ENCODE peak calls at places on chromosome 13, in nine cellular contexts. One of them, this sample, is unnamed. For H3K4me1 and H3K36me3, the result is how much of the 10 kb centered on the place peaks cover.

GRCh38 chr13:41405367-41405766 is 52.0 kb upstream of the RGCC start:
- DNase-seq in neural progenitor cell: no peak
- DNase-seq in CD8-positive, alpha-beta memory T cell: no peak
- DNase-seq in hepatocyte: no peak
- DNase-seq in CD4-positive, alpha-beta memory T cell: no peak
- DNase-seq in thoracic aorta: no peak
- DNase-seq in naive thymus-derived CD4-positive, alpha-beta T cell: no peak
- DNase-seq in OCI-LY7: no peak
- DNase-seq in NT2/D1: no peak
- DNase-seq in this sample: no peak

GRCh38 chr13:52599037-52599852 is 43.0 kb upstream of the HNRNPA1L2 start:
- DNase-seq in neural progenitor cell: peak
- DNase-seq in CD8-positive, alpha-beta memory T cell: no peak
- DNase-seq in hepatocyte: no peak
- DNase-seq in CD4-positive, alpha-beta memory T cell: no peak
- DNase-seq in thoracic aorta: no peak
- DNase-seq in naive thymus-derived CD4-positive, alpha-beta T cell: no peak
- DNase-seq in OCI-LY7: no peak
- DNase-seq in NT2/D1: no peak
- DNase-seq in this sample: peak

GRCh38 chr13:36148436-36148835 is 17.3 kb upstream of the DCLK1 start:
- DNase-seq in neural progenitor cell: no peak
- DNase-seq in CD8-positive, alpha-beta memory T cell: no peak
- DNase-seq in hepatocyte: no peak
- DNase-seq in CD4-positive, alpha-beta memory T cell: no peak
- DNase-seq in thoracic aorta: no peak
- DNase-seq in naive thymus-derived CD4-positive, alpha-beta T cell: no peak
- DNase-seq in OCI-LY7: no peak
- DNase-seq in NT2/D1: no peak
- DNase-seq in this sample: no peak

GRCh38 chr13:23656637-23657036 is 86.4 kb downstream of the TNFRSF19 start:
- DNase-seq in neural progenitor cell: no peak
- DNase-seq in CD8-positive, alpha-beta memory T cell: no peak
- DNase-seq in hepatocyte: no peak
- DNase-seq in CD4-positive, alpha-beta memory T cell: no peak
- DNase-seq in thoracic aorta: no peak
- DNase-seq in naive thymus-derived CD4-positive, alpha-beta T cell: no peak
- DNase-seq in OCI-LY7: no peak
- DNase-seq in NT2/D1: no peak
- DNase-seq in this sample: peak

GRCh38 chr13:95485045-95485517 is 67.4 kb upstream of the CLDN10 start:
- DNase-seq in neural progenitor cell: no peak
- DNase-seq in CD8-positive, alpha-beta memory T cell: no peak
- DNase-seq in hepatocyte: no peak
- DNase-seq in CD4-positive, alpha-beta memory T cell: no peak
- DNase-seq in thoracic aorta: no peak
- DNase-seq in naive thymus-derived CD4-positive, alpha-beta T cell: no peak
- DNase-seq in OCI-LY7: no peak
- DNase-seq in NT2/D1: no peak
- DNase-seq in this sample: no peak

GRCh38 chr13:101576452-101576851 is 124.0 kb downstream of the ITGBL1 start:
- DNase-seq in neural progenitor cell: no peak
- DNase-seq in CD8-positive, alpha-beta memory T cell: no peak
- DNase-seq in hepatocyte: no peak
- DNase-seq in CD4-positive, alpha-beta memory T cell: no peak
- DNase-seq in thoracic aorta: no peak
- DNase-seq in naive thymus-derived CD4-positive, alpha-beta T cell: no peak
- DNase-seq in OCI-LY7: no peak
- DNase-seq in NT2/D1: no peak
- DNase-seq in this sample: no peak

GRCh38 chr13:42696191-42696590 is 85.2 kb upstream of the FAM216B start:
- DNase-seq in neural progenitor cell: no peak
- DNase-seq in CD8-positive, alpha-beta memory T cell: no peak
- DNase-seq in hepatocyte: peak
- DNase-seq in CD4-positive, alpha-beta memory T cell: no peak
- DNase-seq in thoracic aorta: no peak
- DNase-seq in naive thymus-derived CD4-positive, alpha-beta T cell: no peak
- DNase-seq in OCI-LY7: no peak
- DNase-seq in NT2/D1: no peak
- DNase-seq in this sample: no peak

GRCh38 chr13:23159205-23159586 is 21.6 kb upstream of the SGCG start:
- DNase-seq in neural progenitor cell: peak
- DNase-seq in CD8-positive, alpha-beta memory T cell: no peak
- DNase-seq in hepatocyte: peak
- DNase-seq in CD4-positive, alpha-beta memory T cell: no peak
- DNase-seq in thoracic aorta: no peak
- DNase-seq in naive thymus-derived CD4-positive, alpha-beta T cell: no peak
- DNase-seq in OCI-LY7: no peak
- DNase-seq in NT2/D1: peak
- DNase-seq in this sample: peak

GRCh38 chr13:110312669-110313031 is 5.6 kb downstream of the COL4A2 start:
- DNase-seq in neural progenitor cell: no peak
- DNase-seq in CD8-positive, alpha-beta memory T cell: no peak
- DNase-seq in hepatocyte: peak
- DNase-seq in CD4-positive, alpha-beta memory T cell: no peak
- DNase-seq in thoracic aorta: no peak
- DNase-seq in naive thymus-derived CD4-positive, alpha-beta T cell: no peak
- DNase-seq in OCI-LY7: no peak
- DNase-seq in NT2/D1: no peak
- DNase-seq in this sample: no peak

GRCh38 chr13:19587635-19588300 is 26.4 kb upstream of the TPTE2 start:
- DNase-seq in neural progenitor cell: no peak
- DNase-seq in CD8-positive, alpha-beta memory T cell: no peak
- DNase-seq in hepatocyte: peak
- DNase-seq in CD4-positive, alpha-beta memory T cell: peak
- DNase-seq in thoracic aorta: no peak
- DNase-seq in naive thymus-derived CD4-positive, alpha-beta T cell: peak
- DNase-seq in OCI-LY7: peak
- DNase-seq in NT2/D1: no peak
- DNase-seq in this sample: peak

GRCh38 chr13:41231786-41232185 is 31.6 kb downstream of the MTRF1 start:
- DNase-seq in neural progenitor cell: no peak
- DNase-seq in CD8-positive, alpha-beta memory T cell: no peak
- DNase-seq in hepatocyte: peak
- DNase-seq in CD4-positive, alpha-beta memory T cell: no peak
- DNase-seq in thoracic aorta: no peak
- DNase-seq in naive thymus-derived CD4-positive, alpha-beta T cell: no peak
- DNase-seq in OCI-LY7: no peak
- DNase-seq in NT2/D1: no peak
- DNase-seq in this sample: no peak

GRCh38 chr13:32267836-32268439 is 47.2 kb downstream of the ZAR1L start:
- DNase-seq in neural progenitor cell: peak
- DNase-seq in CD8-positive, alpha-beta memory T cell: peak
- DNase-seq in hepatocyte: peak
- DNase-seq in CD4-positive, alpha-beta memory T cell: peak
- DNase-seq in thoracic aorta: no peak
- DNase-seq in naive thymus-derived CD4-positive, alpha-beta T cell: peak
- DNase-seq in OCI-LY7: peak
- DNase-seq in NT2/D1: no peak
- DNase-seq in this sample: no peak

GRCh38 chr13:99226493-99226892 is 25.8 kb downstream of the UBAC2 start:
- DNase-seq in neural progenitor cell: no peak
- DNase-seq in CD8-positive, alpha-beta memory T cell: no peak
- DNase-seq in hepatocyte: no peak
- DNase-seq in CD4-positive, alpha-beta memory T cell: no peak
- DNase-seq in thoracic aorta: no peak
- DNase-seq in naive thymus-derived CD4-positive, alpha-beta T cell: no peak
- DNase-seq in OCI-LY7: no peak
- DNase-seq in NT2/D1: no peak
- DNase-seq in this sample: no peak

GRCh38 chr13:99227331-99227900 is 26.8 kb downstream of the UBAC2 start:
- DNase-seq in neural progenitor cell: no peak
- DNase-seq in CD8-positive, alpha-beta memory T cell: no peak
- DNase-seq in hepatocyte: no peak
- DNase-seq in CD4-positive, alpha-beta memory T cell: no peak
- DNase-seq in thoracic aorta: no peak
- DNase-seq in naive thymus-derived CD4-positive, alpha-beta T cell: no peak
- DNase-seq in OCI-LY7: no peak
- DNase-seq in NT2/D1: no peak
- DNase-seq in this sample: no peak

GRCh38 chr13:99230991-99231390 is 27.2 kb downstream of the GPR18 start:
- DNase-seq in neural progenitor cell: no peak
- DNase-seq in CD8-positive, alpha-beta memory T cell: no peak
- DNase-seq in hepatocyte: no peak
- DNase-seq in CD4-positive, alpha-beta memory T cell: no peak
- DNase-seq in thoracic aorta: no peak
- DNase-seq in naive thymus-derived CD4-positive, alpha-beta T cell: no peak
- DNase-seq in OCI-LY7: no peak
- DNase-seq in NT2/D1: no peak
- DNase-seq in this sample: no peak

GRCh38 chr13:99227909-99228688 is 27.4 kb downstream of the UBAC2 start:
- DNase-seq in neural progenitor cell: no peak
- DNase-seq in CD8-positive, alpha-beta memory T cell: no peak
- DNase-seq in hepatocyte: no peak
- DNase-seq in CD4-positive, alpha-beta memory T cell: no peak
- DNase-seq in thoracic aorta: no peak
- DNase-seq in naive thymus-derived CD4-positive, alpha-beta T cell: no peak
- DNase-seq in OCI-LY7: no peak
- DNase-seq in NT2/D1: no peak
- DNase-seq in this sample: no peak

GRCh38 chr13:99228737-99229691 is 28.4 kb downstream of the UBAC2 start:
- DNase-seq in neural progenitor cell: no peak
- DNase-seq in CD8-positive, alpha-beta memory T cell: no peak
- DNase-seq in hepatocyte: no peak
- DNase-seq in CD4-positive, alpha-beta memory T cell: no peak
- DNase-seq in thoracic aorta: no peak
- DNase-seq in naive thymus-derived CD4-positive, alpha-beta T cell: no peak
- DNase-seq in OCI-LY7: peak
- DNase-seq in NT2/D1: no peak
- DNase-seq in this sample: no peak
- H3K4me3 ChIP-seq in neural progenitor cell: no peak
- H3K4me3 ChIP-seq in CD8-positive, alpha-beta memory T cell: peak
- H3K4me3 ChIP-seq in hepatocyte: no peak
- H3K4me3 ChIP-seq in CD4-positive, alpha-beta memory T cell: no peak
- H3K4me3 ChIP-seq in thoracic aorta: peak
- H3K4me3 ChIP-seq in naive thymus-derived CD4-positive, alpha-beta T cell: peak
- H3K4me3 ChIP-seq in OCI-LY7: peak
- H3K4me3 ChIP-seq in NT2/D1: no peak
- H3K4me3 ChIP-seq in this sample: no peak

DNA sequence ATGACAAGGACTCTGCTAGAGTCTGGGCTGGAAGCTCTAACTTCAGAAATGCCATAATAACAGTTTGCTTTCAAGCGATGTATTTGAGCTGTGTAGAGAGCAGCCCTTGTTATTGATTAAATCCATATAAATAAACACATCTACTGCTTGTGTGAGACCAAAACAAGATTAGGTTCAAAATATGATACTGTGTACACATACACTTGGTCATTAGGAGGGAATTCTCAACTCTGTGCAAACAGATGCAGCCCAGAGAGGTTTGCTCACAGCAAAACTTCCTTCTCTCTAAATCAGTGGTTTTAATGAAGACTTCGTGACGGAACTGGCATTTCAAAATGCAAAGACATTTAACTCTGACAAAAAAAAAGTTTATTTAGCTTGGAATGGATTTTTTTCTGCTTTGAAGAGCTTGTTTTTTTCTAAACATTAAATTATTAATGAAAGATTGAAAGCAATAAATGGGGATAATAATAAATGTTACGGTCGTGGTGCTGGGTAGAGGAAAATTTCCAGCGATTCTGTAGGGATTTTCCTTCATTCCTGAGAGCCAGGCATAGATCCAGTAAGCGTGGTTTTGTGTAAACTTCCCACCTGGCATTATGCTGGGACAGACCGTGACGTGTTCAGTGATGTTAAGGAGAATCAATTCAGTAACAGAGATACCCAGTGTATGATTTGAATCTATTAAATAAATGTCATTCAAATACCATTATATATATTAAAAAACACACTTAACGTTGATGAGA is 213.6 kb downstream of the TEX29 start:
- DNase-seq in neural progenitor cell: no peak
- DNase-seq in CD8-positive, alpha-beta memory T cell: no peak
- DNase-seq in hepatocyte: no peak
- DNase-seq in CD4-positive, alpha-beta memory T cell: no peak
- DNase-seq in thoracic aorta: no peak
- DNase-seq in naive thymus-derived CD4-positive, alpha-beta T cell: no peak
- DNase-seq in OCI-LY7: no peak
- DNase-seq in NT2/D1: no peak
- DNase-seq in this sample: no peak
- H3K4me1 ChIP-seq in neural progenitor cell: under half
- H3K4me1 ChIP-seq in CD8-positive, alpha-beta memory T cell: under half
- H3K4me1 ChIP-seq in hepatocyte: under half
- H3K4me1 ChIP-seq in CD4-positive, alpha-beta memory T cell: under half
- H3K4me1 ChIP-seq in thoracic aorta: under half
- H3K4me1 ChIP-seq in naive thymus-derived CD4-positive, alpha-beta T cell: under half
- H3K4me1 ChIP-seq in OCI-LY7: under half
- H3K4me1 ChIP-seq in NT2/D1: under half
- H3K4me1 ChIP-seq in this sample: under half

GRCh38 chr13:97354808-97355207 is 79.2 kb upstream of the RAP2A start:
- DNase-seq in neural progenitor cell: no peak
- DNase-seq in CD8-positive, alpha-beta memory T cell: no peak
- DNase-seq in hepatocyte: no peak
- DNase-seq in CD4-positive, alpha-beta memory T cell: no peak
- DNase-seq in thoracic aorta: no peak
- DNase-seq in naive thymus-derived CD4-positive, alpha-beta T cell: no peak
- DNase-seq in OCI-LY7: no peak
- DNase-seq in NT2/D1: no peak
- DNase-seq in this sample: no peak

GRCh38 chr13:97353927-97354326 is 80.0 kb upstream of the RAP2A start:
- DNase-seq in neural progenitor cell: no peak
- DNase-seq in CD8-positive, alpha-beta memory T cell: no peak
- DNase-seq in hepatocyte: no peak
- DNase-seq in CD4-positive, alpha-beta memory T cell: no peak
- DNase-seq in thoracic aorta: no peak
- DNase-seq in naive thymus-derived CD4-positive, alpha-beta T cell: no peak
- DNase-seq in OCI-LY7: no peak
- DNase-seq in NT2/D1: no peak
- DNase-seq in this sample: no peak

GRCh38 chr13:97348569-97349100 is 85.3 kb upstream of the RAP2A start:
- DNase-seq in neural progenitor cell: no peak
- DNase-seq in CD8-positive, alpha-beta memory T cell: no peak
- DNase-seq in hepatocyte: no peak
- DNase-seq in CD4-positive, alpha-beta memory T cell: no peak
- DNase-seq in thoracic aorta: no peak
- DNase-seq in naive thymus-derived CD4-positive, alpha-beta T cell: no peak
- DNase-seq in OCI-LY7: no peak
- DNase-seq in NT2/D1: no peak
- DNase-seq in this sample: no peak

GRCh38 chr13:97356592-97356991 is 77.4 kb upstream of the RAP2A start:
- DNase-seq in neural progenitor cell: no peak
- DNase-seq in CD8-positive, alpha-beta memory T cell: no peak
- DNase-seq in hepatocyte: no peak
- DNase-seq in CD4-positive, alpha-beta memory T cell: no peak
- DNase-seq in thoracic aorta: no peak
- DNase-seq in naive thymus-derived CD4-positive, alpha-beta T cell: no peak
- DNase-seq in OCI-LY7: no peak
- DNase-seq in NT2/D1: no peak
- DNase-seq in this sample: no peak

GRCh38 chr13:97352815-97353214 is 81.2 kb upstream of the RAP2A start:
- DNase-seq in neural progenitor cell: no peak
- DNase-seq in CD8-positive, alpha-beta memory T cell: no peak
- DNase-seq in hepatocyte: no peak
- DNase-seq in CD4-positive, alpha-beta memory T cell: no peak
- DNase-seq in thoracic aorta: no peak
- DNase-seq in naive thymus-derived CD4-positive, alpha-beta T cell: no peak
- DNase-seq in OCI-LY7: no peak
- DNase-seq in NT2/D1: no peak
- DNase-seq in this sample: no peak
- H3K36me3 ChIP-seq in neural progenitor cell: under half
- H3K36me3 ChIP-seq in CD8-positive, alpha-beta memory T cell: under half
- H3K36me3 ChIP-seq in hepatocyte: under half
- H3K36me3 ChIP-seq in CD4-positive, alpha-beta memory T cell: under half
- H3K36me3 ChIP-seq in thoracic aorta: under half
- H3K36me3 ChIP-seq in naive thymus-derived CD4-positive, alpha-beta T cell: under half
- H3K36me3 ChIP-seq in OCI-LY7: under half
- H3K36me3 ChIP-seq in NT2/D1: under half
- H3K36me3 ChIP-seq in this sample: under half

GRCh38 chr13:29937379-29937778 is 87.0 kb upstream of the UBL3 start:
- DNase-seq in neural progenitor cell: no peak
- DNase-seq in CD8-positive, alpha-beta memory T cell: no peak
- DNase-seq in hepatocyte: no peak
- DNase-seq in CD4-positive, alpha-beta memory T cell: no peak
- DNase-seq in thoracic aorta: no peak
- DNase-seq in naive thymus-derived CD4-positive, alpha-beta T cell: no peak
- DNase-seq in OCI-LY7: no peak
- DNase-seq in NT2/D1: no peak
- DNase-seq in this sample: no peak
- H3K4me3 ChIP-seq in neural progenitor cell: no peak
- H3K4me3 ChIP-seq in CD8-positive, alpha-beta memory T cell: peak
- H3K4me3 ChIP-seq in hepatocyte: no peak
- H3K4me3 ChIP-seq in CD4-positive, alpha-beta memory T cell: no peak
- H3K4me3 ChIP-seq in thoracic aorta: no peak
- H3K4me3 ChIP-seq in naive thymus-derived CD4-positive, alpha-beta T cell: peak
- H3K4me3 ChIP-seq in OCI-LY7: no peak
- H3K4me3 ChIP-seq in NT2/D1: no peak
- H3K4me3 ChIP-seq in this sample: no peak